ENCODE peak calls at places on chromosomes 13 and 19, in four cellular contexts. A, T, F and V are unnamed samples.

GRCh38 chr13:42720116-42720857 is 61.1 kb upstream of the FAM216B start:
- DNase-seq in T (no peak), A (no peak), F (no peak), V (no peak)

GRCh38 chr19:15421136-15421535 is 2.3 kb upstream of the AKAP8L start:
- DNase-seq in F (no peak), T (no peak), A (no peak), V (no peak)

GRCh38 chr19:33639034-33639681 is 17.4 kb downstream of the CHST8 start:
- DNase-seq in A (no peak), F (no peak), T (no peak), V (no peak)

GRCh38 chr13:105960326-105960725 is 575.1 kb downstream of the EFNB2 start:
- DNase-seq in F (no peak), T (no peak), A (no peak), V (no peak)

GRCh38 chr19:13154241-13154778 is 4.1 kb downstream of the IER2 start:
- DNase-seq in F (peak; percentile 71), A (no peak), T (no peak), V (peak; percentile 61)

GRCh38 chr19:6125571-6125989 is 9.9 kb upstream of the ACSBG2 start:
- DNase-seq in T (peak; percentile 48), F (peak; percentile 85), A (peak; percentile 53), V (peak; percentile 62)

GRCh38 chr19:53868091-53868891 is 608 bp downstream of the MYADM start:
- DNase-seq in A (no peak), T (no peak), F (peak; percentile 61), V (no peak)

GRCh38 chr13:111533900-111534645 is 213.6 kb downstream of the TEX29 start:
- DNase-seq in F (no peak), A (peak; percentile 77), T (no peak), V (no peak)

GRCh38 chr19:42074513-42075363 is 1.2 kb upstream of the ZNF574 start:
- DNase-seq in A (no peak), F (no peak), T (no peak), V (no peak)

GRCh38 chr13:85565652-85566051 is 233.6 kb downstream of the SLITRK6 start:
- DNase-seq in T (no peak), F (no peak), A (no peak), V (no peak)

GRCh38 chr13:73754727-73755292 is 379.4 kb downstream of the KLF12 start:
- DNase-seq in T (no peak), F (peak; percentile 79), A (peak; percentile 86), V (peak; percentile 91)

GRCh38 chr13:111944171-111944583 is 122.8 kb upstream of the SOX1 start:
- DNase-seq in A (no peak), F (peak; percentile 85), T (no peak), V (no peak)

GRCh38 chr19:42079886-42080763 is 4.2 kb downstream of the ZNF574 start:
- DNase-seq in F (no peak), A (no peak), T (no peak), V (no peak)

GRCh38 chr19:1053176-1054101 is 13.5 kb upstream of the ARHGAP45 start:
- DNase-seq in F (no peak), A (no peak), T (no peak), V (no peak)

GRCh38 chr19:33214621-33215020 is 11.0 kb downstream of the SLC7A10 start:
- DNase-seq in F (no peak), A (no peak), T (no peak), V (peak; percentile 32)

GRCh38 chr13:31950121-31950810 is 81.3 kb upstream of the FRY start:
- DNase-seq in F (no peak), T (no peak), A (no peak), V (no peak)

GRCh38 chr19:32041681-32042292 is 303.6 kb upstream of the ZNF507 start:
- DNase-seq in F (peak; percentile 42), A (no peak), T (no peak), V (peak; percentile 38)

GRCh38 chr13:110213461-110214074 is 93.4 kb downstream of the COL4A1 start:
- DNase-seq in T (no peak), F (no peak), A (no peak), V (no peak)

GRCh38 chr19:4970558-4971423 is 1.9 kb downstream of the KDM4B start:
- DNase-seq in T (no peak), A (no peak), F (peak; percentile 50), V (no peak)

GRCh38 chr19:47704024-47704423 is 9.2 kb upstream of the EHD2 start:
- DNase-seq in A (no peak), T (no peak), F (no peak), V (no peak)

GRCh38 chr13:101190337-101190736 is 226.0 kb downstream of the NALCN start:
- DNase-seq in T (no peak), F (no peak), A (no peak), V (no peak)

GRCh38 chr19:35986664-35987570 is 8.1 kb upstream of the SDHAF1 start:
- DNase-seq in F (peak; percentile 51), A (peak; percentile 33), T (no peak), V (peak; percentile 90)

GRCh38 chr13:32802159-32802558 is 214.1 kb upstream of the KL start:
- DNase-seq in A (no peak), T (no peak), F (no peak), V (no peak)

GRCh38 chr13:113116206-113116800 is 6.3 kb upstream of the F10 start:
- DNase-seq in T (no peak), A (no peak), F (no peak), V (no peak)

GRCh38 chr19:31356587-31357314 is 7.5 kb upstream of the TSHZ3 start:
- DNase-seq in T (peak; percentile 21), A (no peak), F (no peak), V (peak; percentile 84)

GRCh38 chr13:52850396-52851152 is 2.1 kb upstream of the PCDH8 start:
- DNase-seq in A (peak; percentile 43), F (no peak), T (no peak), V (peak; percentile 77)

GRCh38 chr19:38079926-38080380 is 144.1 kb downstream of the DPF1 start:
- DNase-seq in F (peak; percentile 34), T (no peak), A (peak; percentile 56), V (no peak)

GRCh38 chr13:20193924-20194631 is 1.3 kb upstream of the GJB2 start:
- DNase-seq in F (no peak), A (no peak), T (no peak), V (no peak)